ENCODE peak calls at places on chromosomes 5 and 9, in ten cellular contexts. One of them, this sample, is unnamed.

GRCh38 chr5:178123987-178124925 is 6.6 kb upstream of the RMND5B start:
- DNase-seq in sciatic nerve: no peak
- DNase-seq in activated T-cell treated with anti-CD3 and anti-CD28 coated beads for 24 hours: no peak
- DNase-seq in DMS153: no peak
- DNase-seq in trophoblast cell: peak
- DNase-seq in adrenal gland: no peak
- DNase-seq in mucosa of descending colon: no peak
- DNase-seq in activated naive CD4-positive, alpha-beta T cell treated with anti-CD3 and anti-CD28 coated beads for 36 hours: no peak
- DNase-seq in hepatocyte: peak
- DNase-seq in NCI-H226: no peak
- DNase-seq in this sample: no peak

GRCh38 chr9:12464910-12465512 is 228.2 kb upstream of the TYRP1 start:
- DNase-seq in adrenal gland: no peak
- DNase-seq in activated T-cell treated with anti-CD3 and anti-CD28 coated beads for 24 hours: no peak
- DNase-seq in activated naive CD4-positive, alpha-beta T cell treated with anti-CD3 and anti-CD28 coated beads for 36 hours: no peak
- DNase-seq in NCI-H226: no peak
- DNase-seq in trophoblast cell: no peak
- DNase-seq in DMS153: no peak
- DNase-seq in hepatocyte: peak
- DNase-seq in sciatic nerve: no peak
- DNase-seq in mucosa of descending colon: peak
- DNase-seq in this sample: no peak

GRCh38 chr9:131179561-131180219 is 54.3 kb downstream of the NUP214 start:
- DNase-seq in activated naive CD4-positive, alpha-beta T cell treated with anti-CD3 and anti-CD28 coated beads for 36 hours: no peak
- DNase-seq in NCI-H226: peak
- DNase-seq in trophoblast cell: peak
- DNase-seq in DMS153: no peak
- DNase-seq in hepatocyte: no peak
- DNase-seq in sciatic nerve: no peak
- DNase-seq in adrenal gland: no peak
- DNase-seq in activated T-cell treated with anti-CD3 and anti-CD28 coated beads for 24 hours: no peak
- DNase-seq in mucosa of descending colon: no peak
- DNase-seq in this sample: no peak

GRCh38 chr9:79611091-79611614 is 39.4 kb downstream of the TLE4 start:
- DNase-seq in activated naive CD4-positive, alpha-beta T cell treated with anti-CD3 and anti-CD28 coated beads for 36 hours: no peak
- DNase-seq in hepatocyte: no peak
- DNase-seq in adrenal gland: no peak
- DNase-seq in activated T-cell treated with anti-CD3 and anti-CD28 coated beads for 24 hours: no peak
- DNase-seq in NCI-H226: peak
- DNase-seq in mucosa of descending colon: no peak
- DNase-seq in sciatic nerve: no peak
- DNase-seq in trophoblast cell: no peak
- DNase-seq in DMS153: no peak
- DNase-seq in this sample: no peak

GRCh38 chr5:149495673-149496072 is 55.6 kb downstream of the CSNK1A1 start:
- DNase-seq in mucosa of descending colon: no peak
- DNase-seq in adrenal gland: no peak
- DNase-seq in activated naive CD4-positive, alpha-beta T cell treated with anti-CD3 and anti-CD28 coated beads for 36 hours: no peak
- DNase-seq in sciatic nerve: no peak
- DNase-seq in NCI-H226: no peak
- DNase-seq in trophoblast cell: no peak
- DNase-seq in hepatocyte: no peak
- DNase-seq in activated T-cell treated with anti-CD3 and anti-CD28 coated beads for 24 hours: no peak
- DNase-seq in DMS153: no peak
- DNase-seq in this sample: no peak

GRCh38 chr5:149040421-149040820 is 22.4 kb downstream of the SH3TC2 start:
- DNase-seq in trophoblast cell: no peak
- DNase-seq in activated T-cell treated with anti-CD3 and anti-CD28 coated beads for 24 hours: no peak
- DNase-seq in adrenal gland: no peak
- DNase-seq in hepatocyte: no peak
- DNase-seq in mucosa of descending colon: no peak
- DNase-seq in activated naive CD4-positive, alpha-beta T cell treated with anti-CD3 and anti-CD28 coated beads for 36 hours: no peak
- DNase-seq in NCI-H226: peak
- DNase-seq in sciatic nerve: no peak
- DNase-seq in DMS153: no peak
- DNase-seq in this sample: no peak

GRCh38 chr5:134026521-134027202 is 21.9 kb upstream of the VDAC1 start:
- DNase-seq in adrenal gland: no peak
- DNase-seq in mucosa of descending colon: peak
- DNase-seq in trophoblast cell: no peak
- DNase-seq in NCI-H226: peak
- DNase-seq in DMS153: no peak
- DNase-seq in activated naive CD4-positive, alpha-beta T cell treated with anti-CD3 and anti-CD28 coated beads for 36 hours: peak
- DNase-seq in sciatic nerve: no peak
- DNase-seq in activated T-cell treated with anti-CD3 and anti-CD28 coated beads for 24 hours: peak
- DNase-seq in hepatocyte: peak
- DNase-seq in this sample: peak

GRCh38 chr5:73188764-73189521 is 15.9 kb downstream of the TMEM174 start:
- DNase-seq in NCI-H226: no peak
- DNase-seq in hepatocyte: no peak
- DNase-seq in activated T-cell treated with anti-CD3 and anti-CD28 coated beads for 24 hours: no peak
- DNase-seq in adrenal gland: no peak
- DNase-seq in trophoblast cell: no peak
- DNase-seq in activated naive CD4-positive, alpha-beta T cell treated with anti-CD3 and anti-CD28 coated beads for 36 hours: no peak
- DNase-seq in mucosa of descending colon: no peak
- DNase-seq in DMS153: no peak
- DNase-seq in sciatic nerve: no peak
- DNase-seq in this sample: no peak

GRCh38 chr9:72205513-72205912 is 56.3 kb downstream of the GDA start:
- DNase-seq in activated T-cell treated with anti-CD3 and anti-CD28 coated beads for 24 hours: no peak
- DNase-seq in mucosa of descending colon: no peak
- DNase-seq in hepatocyte: no peak
- DNase-seq in activated naive CD4-positive, alpha-beta T cell treated with anti-CD3 and anti-CD28 coated beads for 36 hours: no peak
- DNase-seq in adrenal gland: no peak
- DNase-seq in NCI-H226: no peak
- DNase-seq in sciatic nerve: no peak
- DNase-seq in DMS153: no peak
- DNase-seq in trophoblast cell: no peak
- DNase-seq in this sample: no peak

GRCh38 chr5:68661237-68661636 is 432.6 kb upstream of the SLC30A5 start:
- DNase-seq in activated naive CD4-positive, alpha-beta T cell treated with anti-CD3 and anti-CD28 coated beads for 36 hours: peak
- DNase-seq in sciatic nerve: no peak
- DNase-seq in hepatocyte: peak
- DNase-seq in adrenal gland: no peak
- DNase-seq in NCI-H226: peak
- DNase-seq in DMS153: no peak
- DNase-seq in mucosa of descending colon: peak
- DNase-seq in activated T-cell treated with anti-CD3 and anti-CD28 coated beads for 24 hours: no peak
- DNase-seq in trophoblast cell: no peak
- DNase-seq in this sample: peak

GRCh38 chr5:143061161-143061945 is 291.2 kb downstream of the ARHGAP26 start:
- DNase-seq in activated T-cell treated with anti-CD3 and anti-CD28 coated beads for 24 hours: no peak
- DNase-seq in NCI-H226: peak
- DNase-seq in trophoblast cell: no peak
- DNase-seq in DMS153: no peak
- DNase-seq in hepatocyte: no peak
- DNase-seq in adrenal gland: no peak
- DNase-seq in activated naive CD4-positive, alpha-beta T cell treated with anti-CD3 and anti-CD28 coated beads for 36 hours: no peak
- DNase-seq in sciatic nerve: no peak
- DNase-seq in mucosa of descending colon: no peak
- DNase-seq in this sample: no peak

GRCh38 chr9:93112116-93112863 is 16.3 kb downstream of the CARD19 start:
- DNase-seq in hepatocyte: no peak
- DNase-seq in adrenal gland: peak
- DNase-seq in DMS153: no peak
- DNase-seq in NCI-H226: no peak
- DNase-seq in activated naive CD4-positive, alpha-beta T cell treated with anti-CD3 and anti-CD28 coated beads for 36 hours: no peak
- DNase-seq in mucosa of descending colon: no peak
- DNase-seq in sciatic nerve: peak
- DNase-seq in activated T-cell treated with anti-CD3 and anti-CD28 coated beads for 24 hours: no peak
- DNase-seq in trophoblast cell: no peak
- DNase-seq in this sample: no peak

GRCh38 chr5:178104492-178104891 is 8.8 kb upstream of the N4BP3 start:
- DNase-seq in trophoblast cell: no peak
- DNase-seq in adrenal gland: no peak
- DNase-seq in sciatic nerve: no peak
- DNase-seq in mucosa of descending colon: peak
- DNase-seq in hepatocyte: no peak
- DNase-seq in activated T-cell treated with anti-CD3 and anti-CD28 coated beads for 24 hours: no peak
- DNase-seq in NCI-H226: no peak
- DNase-seq in DMS153: no peak
- DNase-seq in activated naive CD4-positive, alpha-beta T cell treated with anti-CD3 and anti-CD28 coated beads for 36 hours: no peak
- DNase-seq in this sample: no peak

GRCh38 chr9:121568541-121569265 is 69.1 kb upstream of the GGTA1 start:
- DNase-seq in DMS153: no peak
- DNase-seq in sciatic nerve: peak
- DNase-seq in activated naive CD4-positive, alpha-beta T cell treated with anti-CD3 and anti-CD28 coated beads for 36 hours: no peak
- DNase-seq in trophoblast cell: no peak
- DNase-seq in adrenal gland: no peak
- DNase-seq in hepatocyte: no peak
- DNase-seq in mucosa of descending colon: peak
- DNase-seq in NCI-H226: no peak
- DNase-seq in activated T-cell treated with anti-CD3 and anti-CD28 coated beads for 24 hours: no peak
- DNase-seq in this sample: no peak

GRCh38 chr9:116152390-116152789 is 1.2 kb upstream of the PAPPA start:
- DNase-seq in sciatic nerve: no peak
- DNase-seq in activated naive CD4-positive, alpha-beta T cell treated with anti-CD3 and anti-CD28 coated beads for 36 hours: no peak
- DNase-seq in adrenal gland: no peak
- DNase-seq in mucosa of descending colon: no peak
- DNase-seq in DMS153: no peak
- DNase-seq in NCI-H226: no peak
- DNase-seq in trophoblast cell: no peak
- DNase-seq in activated T-cell treated with anti-CD3 and anti-CD28 coated beads for 24 hours: no peak
- DNase-seq in hepatocyte: peak
- DNase-seq in this sample: no peak

GRCh38 chr5:154652746-154653417 is 102.3 kb upstream of the LARP1 start:
- DNase-seq in NCI-H226: peak
- DNase-seq in activated T-cell treated with anti-CD3 and anti-CD28 coated beads for 24 hours: no peak
- DNase-seq in trophoblast cell: no peak
- DNase-seq in adrenal gland: no peak
- DNase-seq in DMS153: no peak
- DNase-seq in activated naive CD4-positive, alpha-beta T cell treated with anti-CD3 and anti-CD28 coated beads for 36 hours: no peak
- DNase-seq in mucosa of descending colon: no peak
- DNase-seq in hepatocyte: peak
- DNase-seq in sciatic nerve: no peak
- DNase-seq in this sample: no peak

GRCh38 chr9:37309136-37309535 is 113.4 kb upstream of the GRHPR start:
- DNase-seq in NCI-H226: no peak
- DNase-seq in activated T-cell treated with anti-CD3 and anti-CD28 coated beads for 24 hours: no peak
- DNase-seq in activated naive CD4-positive, alpha-beta T cell treated with anti-CD3 and anti-CD28 coated beads for 36 hours: peak
- DNase-seq in DMS153: no peak
- DNase-seq in trophoblast cell: peak
- DNase-seq in sciatic nerve: no peak
- DNase-seq in adrenal gland: no peak
- DNase-seq in mucosa of descending colon: peak
- DNase-seq in hepatocyte: peak
- DNase-seq in this sample: peak

GRCh38 chr5:95901676-95902646 is 59.7 kb downstream of the ELL2 start:
- DNase-seq in adrenal gland: no peak
- DNase-seq in hepatocyte: no peak
- DNase-seq in trophoblast cell: peak
- DNase-seq in DMS153: no peak
- DNase-seq in mucosa of descending colon: no peak
- DNase-seq in sciatic nerve: no peak
- DNase-seq in activated naive CD4-positive, alpha-beta T cell treated with anti-CD3 and anti-CD28 coated beads for 36 hours: no peak
- DNase-seq in activated T-cell treated with anti-CD3 and anti-CD28 coated beads for 24 hours: no peak
- DNase-seq in NCI-H226: peak
- DNase-seq in this sample: no peak

GRCh38 chr5:69166686-69167487 is at the start of gene CCNB1:
- DNase-seq in activated naive CD4-positive, alpha-beta T cell treated with anti-CD3 and anti-CD28 coated beads for 36 hours: peak
- DNase-seq in activated T-cell treated with anti-CD3 and anti-CD28 coated beads for 24 hours: peak
- DNase-seq in hepatocyte: peak
- DNase-seq in adrenal gland: peak
- DNase-seq in NCI-H226: peak
- DNase-seq in trophoblast cell: peak
- DNase-seq in mucosa of descending colon: peak
- DNase-seq in sciatic nerve: peak
- DNase-seq in DMS153: peak
- DNase-seq in this sample: peak

GRCh38 chr9:70947086-70947485 is 174.3 kb downstream of the TRPM3 start:
- DNase-seq in mucosa of descending colon: no peak
- DNase-seq in trophoblast cell: no peak
- DNase-seq in activated naive CD4-positive, alpha-beta T cell treated with anti-CD3 and anti-CD28 coated beads for 36 hours: no peak
- DNase-seq in hepatocyte: no peak
- DNase-seq in adrenal gland: no peak
- DNase-seq in sciatic nerve: no peak
- DNase-seq in NCI-H226: no peak
- DNase-seq in DMS153: no peak
- DNase-seq in activated T-cell treated with anti-CD3 and anti-CD28 coated beads for 24 hours: no peak
- DNase-seq in this sample: no peak

GRCh38 chr9:137445930-137446431 is 4.8 kb upstream of the ENTPD8 start:
- DNase-seq in adrenal gland: no peak
- DNase-seq in hepatocyte: no peak
- DNase-seq in NCI-H226: no peak
- DNase-seq in mucosa of descending colon: no peak
- DNase-seq in activated T-cell treated with anti-CD3 and anti-CD28 coated beads for 24 hours: no peak
- DNase-seq in activated naive CD4-positive, alpha-beta T cell treated with anti-CD3 and anti-CD28 coated beads for 36 hours: no peak
- DNase-seq in DMS153: no peak
- DNase-seq in sciatic nerve: no peak
- DNase-seq in trophoblast cell: no peak
- DNase-seq in this sample: no peak

This sample was measured in DND-41.